ENCODE peak calls at places on chromosomes 4 and X, in nine cellular contexts. A is NCI-H2081, U is cardiac muscle cell, J is endothelial cell, N is ACHN, M is type B pancreatic cell, P is hepatic stellate cell, E is neural progenitor cell, Q is memory B cell. S is an unnamed sample.

GRCh38 chr4:38322709-38323108 is 341.3 kb upstream of the KLF3 start:
- DNase-seq in J (no peak), U (no peak), M (no peak), Q (no peak), P (peak), N (peak), A (no peak), E (no peak), S (peak)

GRCh38 chrX:56813318-56813837 is 84.3 kb downstream of the NBDY start:
- DNase-seq in E (no peak), A (no peak), N (no peak), J (no peak), P (no peak), Q (no peak), U (no peak), M (no peak), S (no peak)

GRCh38 chr4:184371390-184371787 is 103.0 kb downstream of the IRF2 start:
- DNase-seq in E (no peak), Q (no peak), M (no peak), N (no peak), A (no peak), J (no peak), U (no peak), P (no peak), S (no peak)

GRCh38 chrX:116204947-116205346 is 34.4 kb downstream of the AGTR2 start:
- DNase-seq in M (no peak), N (peak), E (peak), J (peak), P (no peak), Q (no peak), U (peak), A (peak), S (no peak)

GRCh38 chrX:125436855-125437254 is 117.2 kb downstream of the TEX13C start:
- DNase-seq in N (peak), P (no peak), U (peak), Q (no peak), A (peak), J (no peak), M (no peak), E (peak), S (no peak)

GRCh38 chr4:159193256-159193655 is 90.4 kb downstream of the RAPGEF2 start:
- DNase-seq in N (no peak), P (no peak), U (no peak), Q (no peak), E (no peak), M (no peak), A (no peak), J (no peak), S (no peak)

GRCh38 chr4:172708184-172708583 is 460.4 kb upstream of the GALNT7 start:
- DNase-seq in E (no peak), A (no peak), U (no peak), N (no peak), J (no peak), M (no peak), P (no peak), Q (no peak), S (no peak)

GRCh38 chrX:15146515-15146914 is 123.4 kb downstream of the ASB9 start:
- DNase-seq in N (no peak), M (no peak), U (peak), Q (no peak), J (peak), P (peak), A (no peak), E (peak), S (no peak)

GRCh38 chr4:8705161-8706145 is 112.9 kb downstream of the CPZ start:
- DNase-seq in Q (no peak), P (no peak), M (no peak), J (no peak), N (no peak), E (peak), A (no peak), U (peak), S (no peak)

GRCh38 chr4:148857234-148857972 is 415.2 kb upstream of the NR3C2 start:
- DNase-seq in J (no peak), A (no peak), P (no peak), Q (no peak), U (no peak), M (no peak), N (no peak), E (no peak), S (no peak)

GRCh38 chrX:153560000-153560399 is 38.9 kb downstream of the CCNQ start:
- DNase-seq in E (no peak), N (no peak), A (no peak), P (no peak), Q (no peak), J (no peak), M (no peak), U (no peak), S (no peak)

GRCh38 chr4:184413227-184414064 is 60.9 kb downstream of the IRF2 start:
- DNase-seq in A (no peak), Q (no peak), U (no peak), M (no peak), E (no peak), N (no peak), J (no peak), P (no peak), S (no peak)

GRCh38 chr4:139014391-139015268 is 951 bp upstream of the NOCT start:
- DNase-seq in P (peak), E (no peak), J (no peak), A (peak), U (no peak), N (peak), M (no peak), Q (no peak), S (peak)

GRCh38 chrX:44874481-44875184 is 1.6 kb downstream of the KDM6A start:
- DNase-seq in N (peak), M (no peak), A (peak), U (peak), Q (no peak), P (peak), E (peak), J (no peak), S (no peak)

GRCh38 chr4:4460759-4461158 is 73.9 kb downstream of the NSG1 start:
- DNase-seq in Q (no peak), J (no peak), N (no peak), E (no peak), P (no peak), U (no peak), M (no peak), A (no peak), S (no peak)

GRCh38 chr4:160825644-160826338 is 1338.0 kb downstream of the FSTL5 start:
- DNase-seq in Q (no peak), U (peak), J (no peak), A (no peak), P (no peak), M (no peak), E (no peak), N (no peak), S (no peak)

GRCh38 chr4:6884341-6884870 is 25.2 kb upstream of the TBC1D14 start:
- DNase-seq in N (no peak), E (peak), J (peak), A (no peak), M (no peak), U (no peak), Q (no peak), P (no peak), S (no peak)

GRCh38 chr4:133865606-133866327 is 335.8 kb downstream of the PABPC4L start:
- DNase-seq in J (no peak), M (no peak), N (peak), A (no peak), Q (no peak), P (peak), U (peak), E (peak), S (peak)

GRCh38 chr4:76305033-76305687 is 1.4 kb upstream of the STBD1 start:
- DNase-seq in Q (no peak), N (no peak), P (no peak), M (no peak), E (no peak), U (no peak), J (no peak), A (no peak), S (no peak)

GRCh38 chr4:147994076-147994475 is 262.2 kb downstream of the ARHGAP10 start:
- DNase-seq in U (no peak), N (no peak), E (no peak), M (no peak), P (no peak), A (no peak), Q (no peak), J (no peak), S (no peak)

GRCh38 chr4:26139310-26139924 is 181.4 kb upstream of the RBPJ start:
- DNase-seq in P (no peak), E (no peak), M (no peak), A (no peak), N (no peak), U (no peak), J (no peak), Q (no peak), S (no peak)

GRCh38 chrX:72258174-72258573 is 18.9 kb downstream of the RPS4X start:
- DNase-seq in J (no peak), Q (no peak), A (peak), U (no peak), P (peak), N (peak), E (no peak), M (no peak), S (peak)

GRCh38 chr4:163111588-163111987 is 55.1 kb downstream of the NAF1 start:
- DNase-seq in P (peak), J (no peak), N (peak), Q (no peak), E (peak), M (no peak), A (no peak), U (peak), S (no peak)

GRCh38 chr4:8662776-8663175 is 70.2 kb downstream of the CPZ start:
- DNase-seq in M (no peak), U (no peak), J (no peak), N (no peak), P (no peak), Q (no peak), E (no peak), A (no peak), S (no peak)

S was measured in RCC 7860.